ENCODE peak calls at places on chromosomes 13 and 19, in nine cellular contexts. O is uterus, F is breast epithelium, R is left ventricle myocardium inferior, B is transverse colon, D is esophagus squamous epithelium, E is tibial nerve, W is heart right ventricle, Z is pancreas. G is an unnamed sample.

GRCh38 chr13:53138369-53139036 is 109.9 kb downstream of the OLFM4 start:
- DNase-seq in B (no peak), O (peak), R (peak), D (no peak), E (peak), F (no peak), Z (no peak), W (peak), G (no peak)

GRCh38 chr19:29658221-29658991 is 6.9 kb upstream of the PLEKHF1 start:
- DNase-seq in E (no peak), W (no peak), O (no peak), B (no peak), Z (no peak), R (no peak), F (no peak), D (no peak), G (no peak)

GRCh38 chr13:27672025-27672424 is 50.3 kb downstream of the POLR1D start:
- DNase-seq in O (no peak), Z (no peak), F (no peak), E (no peak), D (no peak), W (no peak), R (no peak), B (no peak), G (no peak)

GRCh38 chr13:43573361-43573740 is 213.4 kb downstream of the ENOX1 start:
- DNase-seq in F (no peak), R (no peak), E (no peak), D (no peak), O (no peak), W (no peak), B (no peak), Z (no peak), G (peak)

GRCh38 chr19:35712910-35713845 is 4.6 kb upstream of the KMT2B start:
- DNase-seq in B (peak), W (no peak), O (no peak), R (no peak), E (no peak), D (no peak), Z (no peak), F (no peak), G (no peak)

GRCh38 chr19:8610041-8610927 is at the start of gene ADAMTS10:
- DNase-seq in R (peak), F (no peak), E (peak), Z (peak), B (peak), W (peak), O (peak), D (no peak), G (no peak)

GRCh38 chr13:99382428-99383133 is 75.4 kb upstream of the GPR183 start:
- DNase-seq in B (peak), Z (no peak), R (no peak), E (no peak), D (no peak), F (no peak), O (no peak), W (no peak), G (no peak)

GRCh38 chr19:41427647-41428480 is 690 bp upstream of the B3GNT8 start:
- DNase-seq in O (peak), R (peak), B (peak), W (peak), F (peak), D (no peak), Z (no peak), E (peak), G (peak)

GRCh38 chr19:38247734-38248268 is 8.4 kb downstream of the PPP1R14A start:
- DNase-seq in W (no peak), R (no peak), D (no peak), O (no peak), Z (no peak), B (no peak), F (no peak), E (no peak), G (no peak)

GRCh38 chr13:70568571-70568970 is 460.3 kb upstream of the KLHL1 start:
- DNase-seq in Z (no peak), E (peak), R (no peak), O (no peak), W (no peak), D (no peak), B (no peak), F (no peak), G (peak)

GRCh38 chr13:41139296-41139966 is 6.8 kb upstream of the KBTBD6 start:
- DNase-seq in E (no peak), O (no peak), D (no peak), W (no peak), R (no peak), B (no peak), F (no peak), Z (no peak), G (no peak)
- H3K27ac ChIP-seq in E (no peak), O (no peak), D (no peak), W (no peak), R (no peak), B (no peak), F (no peak), Z (no peak), G (no peak)

GRCh38 chr13:41401371-41401770 is 56.0 kb upstream of the RGCC start:
- DNase-seq in Z (no peak), B (no peak), O (no peak), F (no peak), R (no peak), W (no peak), D (no peak), E (no peak), G (no peak)
- TF ChIP-seq CTCF in Z (no peak), B (no peak), O (no peak), F (no peak), R (no peak), W (no peak), D (no peak), E (no peak), G (no peak)

DNA sequence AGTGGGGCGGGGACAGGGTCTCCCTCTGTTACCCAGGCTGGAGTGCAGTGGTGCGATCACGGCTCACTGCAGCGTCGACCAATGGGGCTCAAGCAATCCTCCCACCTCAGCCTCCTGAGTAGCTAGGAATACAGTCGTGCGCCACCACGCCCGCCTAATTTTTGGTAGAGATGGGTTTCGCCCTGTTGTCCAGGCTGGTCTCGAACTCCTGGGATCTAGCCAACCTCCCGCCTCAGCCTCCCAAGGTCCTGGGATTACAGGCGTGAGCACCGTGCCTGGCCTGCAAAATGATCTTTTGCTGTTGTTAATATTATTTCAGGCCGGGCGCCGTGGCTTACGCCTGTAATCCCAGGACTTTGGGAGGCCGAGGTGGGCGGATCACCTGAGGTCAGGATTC is 621 bp upstream of the TGDS start:
- DNase-seq in E (no peak), D (no peak), F (no peak), W (no peak), O (peak), Z (no peak), R (no peak), B (no peak), G (no peak)
- H3K27ac ChIP-seq in E (peak), D (no peak), F (no peak), W (peak), O (peak), Z (peak), R (peak), B (peak), G (peak)

DNA sequence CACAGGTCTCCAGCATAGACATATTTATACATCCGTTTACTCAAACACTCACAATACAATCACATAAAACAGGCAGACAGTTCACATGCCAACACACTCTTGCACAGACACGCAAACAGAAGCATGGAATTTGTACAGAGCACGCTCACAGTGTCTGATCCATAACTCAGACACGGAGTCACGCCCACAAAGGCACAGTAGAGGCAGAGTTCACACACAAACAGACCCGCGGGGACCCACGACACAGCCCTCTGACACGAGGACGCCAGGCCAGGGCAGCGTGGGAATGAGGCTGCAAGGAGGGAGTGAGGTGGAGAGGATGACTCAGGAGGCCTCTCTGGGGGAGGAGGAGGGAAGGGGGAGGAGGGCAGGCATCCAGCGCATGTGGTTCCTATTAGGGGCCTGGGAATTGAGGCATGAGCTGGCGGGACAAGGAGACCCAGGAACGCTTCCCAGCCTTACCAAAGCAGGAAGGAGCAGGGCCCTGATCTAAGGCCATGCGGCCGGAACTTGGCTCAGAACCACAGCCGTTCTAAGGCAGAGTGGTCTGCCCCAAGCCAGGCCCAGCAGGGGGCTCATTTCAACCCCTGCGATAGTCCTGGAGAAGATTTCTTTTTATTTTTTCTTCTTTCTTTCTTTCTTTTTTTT is 9.1 kb upstream of the OLFM2 start:
- DNase-seq in B (peak), O (peak), W (peak), E (peak), R (peak), F (peak), Z (peak), D (no peak), G (peak)
- TF ChIP-seq CTCF in B (no peak), O (peak), W (no peak), E (peak), R (peak), F (no peak), Z (no peak), D (no peak), G (no peak)

G was measured in RWPE1.